ENCODE peak calls at places on chromosomes 7 and 10, in nine cellular contexts. One of them, this sample, is unnamed.

GRCh38 chr10:64365663-64366062 is 844.5 kb downstream of the REEP3 start:
- DNase-seq in tibial artery: no peak
- DNase-seq in neural crest cell: no peak
- DNase-seq in kidney epithelial cell: no peak
- DNase-seq in gastrocnemius medialis: no peak
- DNase-seq in NB4: no peak
- DNase-seq in OCI-LY7: no peak
- DNase-seq in WTC11: no peak
- DNase-seq in stomach: no peak
- DNase-seq in this sample: no peak

GRCh38 chr7:158404031-158404761 is 183.4 kb downstream of the PTPRN2 start:
- DNase-seq in tibial artery: no peak
- DNase-seq in neural crest cell: no peak
- DNase-seq in kidney epithelial cell: no peak
- DNase-seq in gastrocnemius medialis: no peak
- DNase-seq in NB4: no peak
- DNase-seq in OCI-LY7: no peak
- DNase-seq in WTC11: no peak
- DNase-seq in stomach: no peak
- DNase-seq in this sample: no peak

GRCh38 chr10:21020545-21020944 is 123.4 kb upstream of the NEBL start:
- DNase-seq in tibial artery: no peak
- DNase-seq in neural crest cell: no peak
- DNase-seq in kidney epithelial cell: no peak
- DNase-seq in gastrocnemius medialis: no peak
- DNase-seq in NB4: peak; percentile 38
- DNase-seq in OCI-LY7: peak; percentile 80
- DNase-seq in WTC11: peak; percentile 76
- DNase-seq in stomach: peak; percentile 32
- DNase-seq in this sample: no peak

GRCh38 chr10:35007858-35008301 is 82.3 kb downstream of the CUL2 start:
- DNase-seq in tibial artery: no peak
- DNase-seq in neural crest cell: no peak
- DNase-seq in kidney epithelial cell: no peak
- DNase-seq in gastrocnemius medialis: no peak
- DNase-seq in NB4: no peak
- DNase-seq in OCI-LY7: no peak
- DNase-seq in WTC11: no peak
- DNase-seq in stomach: no peak
- DNase-seq in this sample: no peak

GRCh38 chr10:63522129-63522687 is 1.0 kb downstream of the REEP3 start:
- DNase-seq in tibial artery: no peak
- DNase-seq in neural crest cell: no peak
- DNase-seq in kidney epithelial cell: no peak
- DNase-seq in gastrocnemius medialis: no peak
- DNase-seq in NB4: no peak
- DNase-seq in OCI-LY7: peak; percentile 44
- DNase-seq in WTC11: no peak
- DNase-seq in stomach: no peak
- DNase-seq in this sample: no peak

GRCh38 chr7:99437946-99438572 is 539 bp downstream of the PTCD1 start:
- DNase-seq in tibial artery: no peak
- DNase-seq in neural crest cell: no peak
- DNase-seq in kidney epithelial cell: no peak
- DNase-seq in gastrocnemius medialis: no peak
- DNase-seq in NB4: no peak
- DNase-seq in OCI-LY7: no peak
- DNase-seq in WTC11: no peak
- DNase-seq in stomach: no peak
- DNase-seq in this sample: no peak

GRCh38 chr7:725223-726005 is 1.1 kb upstream of the DNAAF5 start:
- DNase-seq in tibial artery: no peak
- DNase-seq in neural crest cell: no peak
- DNase-seq in kidney epithelial cell: peak; percentile 45
- DNase-seq in gastrocnemius medialis: no peak
- DNase-seq in NB4: peak; percentile 54
- DNase-seq in OCI-LY7: no peak
- DNase-seq in WTC11: no peak
- DNase-seq in stomach: no peak
- DNase-seq in this sample: no peak

GRCh38 chr10:32501906-32502305 is 56.0 kb downstream of the CCDC7 start:
- DNase-seq in tibial artery: no peak
- DNase-seq in neural crest cell: no peak
- DNase-seq in kidney epithelial cell: no peak
- DNase-seq in gastrocnemius medialis: no peak
- DNase-seq in NB4: no peak
- DNase-seq in OCI-LY7: no peak
- DNase-seq in WTC11: peak; percentile 49
- DNase-seq in stomach: no peak
- DNase-seq in this sample: no peak

GRCh38 chr7:141190467-141190866 is 116.6 kb downstream of the TMEM178B start:
- DNase-seq in tibial artery: no peak
- DNase-seq in neural crest cell: no peak
- DNase-seq in kidney epithelial cell: no peak
- DNase-seq in gastrocnemius medialis: no peak
- DNase-seq in NB4: no peak
- DNase-seq in OCI-LY7: no peak
- DNase-seq in WTC11: no peak
- DNase-seq in stomach: no peak
- DNase-seq in this sample: no peak

GRCh38 chr7:49980414-49980813 is 112.6 kb downstream of the ZPBP start:
- DNase-seq in tibial artery: no peak
- DNase-seq in neural crest cell: no peak
- DNase-seq in kidney epithelial cell: no peak
- DNase-seq in gastrocnemius medialis: no peak
- DNase-seq in NB4: peak; percentile 21
- DNase-seq in OCI-LY7: peak; percentile 9
- DNase-seq in WTC11: no peak
- DNase-seq in stomach: no peak
- DNase-seq in this sample: no peak

DNA sequence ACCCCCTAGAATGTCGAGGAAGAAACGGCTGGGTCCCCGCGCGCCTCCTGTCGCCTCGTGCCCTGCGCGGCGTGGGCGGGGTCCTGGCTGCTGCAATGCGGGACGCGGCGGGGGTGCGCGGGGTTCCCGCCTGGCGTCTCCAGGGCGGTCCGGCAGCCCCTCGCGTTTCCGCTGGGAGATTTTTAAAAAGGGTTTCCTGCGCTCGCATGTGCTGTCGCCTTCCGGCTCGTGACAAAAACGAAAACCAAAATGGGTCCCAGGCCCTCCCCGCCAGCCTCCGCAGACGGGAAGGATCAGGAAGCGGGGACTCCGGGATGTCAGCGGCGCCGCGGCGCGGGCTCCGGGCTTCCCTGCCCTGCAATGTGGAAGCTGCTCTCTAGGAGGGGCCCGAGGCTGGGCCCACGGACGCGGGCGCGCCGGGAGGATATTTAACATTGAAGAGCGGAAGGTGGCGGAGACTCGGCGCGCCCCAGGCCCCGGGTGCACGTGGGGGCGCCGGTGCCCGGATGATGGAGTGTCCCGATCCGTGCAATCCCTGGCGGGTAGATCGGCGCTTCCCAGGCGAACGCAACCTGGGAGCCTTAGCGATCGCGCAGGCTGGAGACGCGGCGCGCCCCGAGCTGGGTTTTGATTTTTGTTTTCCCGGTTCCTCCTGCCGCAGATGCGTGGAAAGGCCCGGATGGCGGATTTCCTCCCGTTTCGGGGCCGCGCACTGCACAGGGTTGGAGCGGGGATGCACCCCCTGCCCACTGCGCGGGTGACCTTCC is 1.0 kb downstream of the PFKP start:
- DNase-seq in tibial artery: peak; percentile 82
- DNase-seq in neural crest cell: peak; percentile 39
- DNase-seq in kidney epithelial cell: no peak
- DNase-seq in gastrocnemius medialis: no peak
- DNase-seq in NB4: peak; percentile 60
- DNase-seq in OCI-LY7: peak; percentile 76
- DNase-seq in WTC11: peak; percentile 48
- DNase-seq in stomach: peak; percentile 50
- DNase-seq in this sample: peak; percentile 55
- TF ChIP-seq CTCF in tibial artery: peak; percentile 20
- TF ChIP-seq CTCF in neural crest cell: peak; percentile 31
- TF ChIP-seq CTCF in kidney epithelial cell: no peak
- TF ChIP-seq CTCF in gastrocnemius medialis: peak; percentile 42
- TF ChIP-seq CTCF in NB4: no peak
- TF ChIP-seq CTCF in OCI-LY7: no peak
- TF ChIP-seq CTCF in WTC11: no peak
- TF ChIP-seq CTCF in stomach: peak; percentile 13
- TF ChIP-seq CTCF in this sample: peak; percentile 28

DNA sequence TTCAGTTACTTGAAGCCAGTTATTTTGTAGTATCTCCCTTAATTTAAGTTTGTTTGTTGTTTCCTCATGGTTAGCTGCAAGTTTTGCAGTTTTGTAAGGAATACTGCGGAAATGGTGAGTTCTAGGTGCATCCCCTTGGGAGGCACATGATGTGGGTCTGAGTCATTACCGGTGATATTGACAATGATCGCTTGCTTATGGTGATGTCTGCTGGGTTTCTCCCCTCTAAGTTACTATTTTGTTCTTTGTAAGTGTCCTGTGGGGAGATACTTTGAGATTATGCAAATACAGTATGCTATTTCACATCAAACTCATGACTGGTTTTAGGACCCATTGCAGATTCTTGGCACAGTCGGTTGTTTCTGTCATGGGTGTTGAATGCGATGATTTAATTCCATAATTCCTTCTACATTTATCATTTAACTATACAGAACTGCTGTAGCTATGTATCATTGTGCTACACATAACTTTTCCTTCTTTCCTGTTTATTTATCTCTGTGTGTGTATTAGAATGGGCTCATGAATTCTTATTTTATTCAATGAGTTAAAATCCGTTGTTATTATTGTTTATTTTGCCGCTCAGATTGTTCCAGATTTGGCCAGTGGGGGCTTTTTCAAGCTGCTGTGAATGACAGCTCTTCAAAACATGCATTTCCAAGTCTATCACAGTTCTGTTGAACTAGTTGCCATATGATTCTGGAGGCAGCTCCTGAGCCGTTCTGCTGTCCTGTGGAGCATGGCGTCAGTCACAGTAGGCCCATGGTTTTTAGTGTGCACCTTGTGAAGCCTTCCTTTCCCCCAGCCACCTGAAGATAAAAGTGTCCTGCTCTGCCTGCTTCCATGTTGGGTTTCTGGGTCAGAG is 18.4 kb downstream of the TSPAN14 start:
- DNase-seq in tibial artery: peak; percentile 7
- DNase-seq in neural crest cell: no peak
- DNase-seq in kidney epithelial cell: no peak
- DNase-seq in gastrocnemius medialis: no peak
- DNase-seq in NB4: no peak
- DNase-seq in OCI-LY7: peak; percentile 66
- DNase-seq in WTC11: no peak
- DNase-seq in stomach: no peak
- DNase-seq in this sample: peak; percentile 14
- TF ChIP-seq CTCF in tibial artery: no peak
- TF ChIP-seq CTCF in neural crest cell: no peak
- TF ChIP-seq CTCF in kidney epithelial cell: no peak
- TF ChIP-seq CTCF in gastrocnemius medialis: no peak
- TF ChIP-seq CTCF in NB4: no peak
- TF ChIP-seq CTCF in OCI-LY7: peak; percentile 36
- TF ChIP-seq CTCF in WTC11: no peak
- TF ChIP-seq CTCF in stomach: no peak
- TF ChIP-seq CTCF in this sample: no peak

GRCh38 chr10:117477241-117477947 is 65.2 kb upstream of the EMX2 start:
- DNase-seq in tibial artery: peak; percentile 79
- DNase-seq in neural crest cell: no peak
- DNase-seq in kidney epithelial cell: no peak
- DNase-seq in gastrocnemius medialis: peak; percentile 37
- DNase-seq in NB4: no peak
- DNase-seq in OCI-LY7: no peak
- DNase-seq in WTC11: no peak
- DNase-seq in stomach: no peak
- DNase-seq in this sample: no peak

GRCh38 chr10:117480097-117480496 is 62.4 kb upstream of the EMX2 start:
- DNase-seq in tibial artery: no peak
- DNase-seq in neural crest cell: no peak
- DNase-seq in kidney epithelial cell: no peak
- DNase-seq in gastrocnemius medialis: no peak
- DNase-seq in NB4: no peak
- DNase-seq in OCI-LY7: no peak
- DNase-seq in WTC11: no peak
- DNase-seq in stomach: no peak
- DNase-seq in this sample: no peak

GRCh38 chr10:117476716-117477115 is 65.8 kb upstream of the EMX2 start:
- DNase-seq in tibial artery: no peak
- DNase-seq in neural crest cell: no peak
- DNase-seq in kidney epithelial cell: no peak
- DNase-seq in gastrocnemius medialis: no peak
- DNase-seq in NB4: no peak
- DNase-seq in OCI-LY7: no peak
- DNase-seq in WTC11: no peak
- DNase-seq in stomach: no peak
- DNase-seq in this sample: no peak

GRCh38 chr10:117476281-117476680 is 66.3 kb upstream of the EMX2 start:
- DNase-seq in tibial artery: no peak
- DNase-seq in neural crest cell: no peak
- DNase-seq in kidney epithelial cell: no peak
- DNase-seq in gastrocnemius medialis: no peak
- DNase-seq in NB4: no peak
- DNase-seq in OCI-LY7: no peak
- DNase-seq in WTC11: no peak
- DNase-seq in stomach: no peak
- DNase-seq in this sample: no peak

DNA sequence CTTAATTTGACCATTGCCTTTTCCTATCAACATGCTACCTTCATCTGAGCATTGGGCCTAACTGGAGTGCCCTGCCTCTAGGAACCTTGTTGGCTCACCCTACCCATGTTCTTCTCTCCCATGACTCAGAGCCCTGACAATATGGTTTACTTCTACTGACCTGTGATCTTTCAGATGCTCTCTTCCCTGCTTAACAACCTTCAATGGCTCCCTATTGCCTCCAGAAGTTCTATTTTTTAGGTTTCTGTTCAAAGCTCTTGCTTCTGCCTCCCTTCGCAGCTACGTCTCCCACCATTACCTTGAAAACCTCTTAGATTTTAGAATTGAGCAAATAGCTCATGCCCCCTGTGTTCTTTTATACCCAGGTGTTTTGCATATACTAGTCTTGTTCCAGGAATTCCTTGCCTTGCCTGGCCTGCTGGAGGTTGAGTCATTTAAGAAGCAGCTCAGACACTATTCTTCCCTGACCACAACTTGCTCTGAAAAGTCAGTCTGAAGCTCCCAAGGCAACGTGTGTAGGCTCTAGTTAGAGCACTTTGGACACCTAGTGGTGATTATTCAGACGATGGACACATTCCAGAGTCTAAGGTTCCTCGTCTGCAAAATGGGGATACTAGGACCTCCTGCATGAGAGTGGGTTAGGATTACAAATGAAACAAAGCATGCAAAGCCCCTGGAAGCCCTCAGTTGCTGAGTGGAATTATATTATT is 64.4 kb upstream of the EMX2 start:
- DNase-seq in tibial artery: no peak
- DNase-seq in neural crest cell: no peak
- DNase-seq in kidney epithelial cell: peak; percentile 97
- DNase-seq in gastrocnemius medialis: no peak
- DNase-seq in NB4: peak; percentile 32
- DNase-seq in OCI-LY7: no peak
- DNase-seq in WTC11: no peak
- DNase-seq in stomach: no peak
- DNase-seq in this sample: no peak
- TF ChIP-seq CTCF in tibial artery: no peak
- TF ChIP-seq CTCF in neural crest cell: peak; percentile 43
- TF ChIP-seq CTCF in kidney epithelial cell: peak; percentile 50
- TF ChIP-seq CTCF in gastrocnemius medialis: no peak
- TF ChIP-seq CTCF in NB4: peak; percentile 8
- TF ChIP-seq CTCF in OCI-LY7: peak; percentile 22
- TF ChIP-seq CTCF in WTC11: no peak
- TF ChIP-seq CTCF in stomach: no peak
- TF ChIP-seq CTCF in this sample: no peak

GRCh38 chr7:41207141-41207540 is 495.7 kb downstream of the INHBA start:
- DNase-seq in tibial artery: no peak
- DNase-seq in neural crest cell: no peak
- DNase-seq in kidney epithelial cell: no peak
- DNase-seq in gastrocnemius medialis: no peak
- DNase-seq in NB4: no peak
- DNase-seq in OCI-LY7: no peak
- DNase-seq in WTC11: peak; percentile 45
- DNase-seq in stomach: no peak
- DNase-seq in this sample: no peak
- TF ChIP-seq CTCF in tibial artery: no peak
- TF ChIP-seq CTCF in neural crest cell: no peak
- TF ChIP-seq CTCF in kidney epithelial cell: no peak
- TF ChIP-seq CTCF in gastrocnemius medialis: no peak
- TF ChIP-seq CTCF in NB4: no peak
- TF ChIP-seq CTCF in OCI-LY7: no peak
- TF ChIP-seq CTCF in WTC11: no peak
- TF ChIP-seq CTCF in stomach: no peak
- TF ChIP-seq CTCF in this sample: no peak